ENCODE peak calls at places on chromosome 1, in ten cellular contexts. One of them, this sample, is unnamed.
A peak's percentile ranks its signal among the peaks of the same experiment; 100 is the strongest.

GRCh38 chr1:14930224-14930965 is 223.2 kb upstream of the TMEM51 start:
- DNase-seq in choroid plexus epithelial cell: no peak
- DNase-seq in stromal cell of bone marrow: no peak
- DNase-seq in foreskin fibroblast: no peak
- DNase-seq in M059J: no peak
- DNase-seq in HL-60: no peak
- DNase-seq in Daoy: no peak
- DNase-seq in tibial artery: no peak
- DNase-seq in T-cell: no peak
- DNase-seq in ascending aorta: no peak
- DNase-seq in this sample: no peak

GRCh38 chr1:208030320-208031091 is 119.6 kb upstream of the CD34 start:
- DNase-seq in HL-60: no peak
- DNase-seq in M059J: peak; percentile 22
- DNase-seq in tibial artery: no peak
- DNase-seq in stromal cell of bone marrow: no peak
- DNase-seq in T-cell: no peak
- DNase-seq in ascending aorta: no peak
- DNase-seq in choroid plexus epithelial cell: no peak
- DNase-seq in Daoy: no peak
- DNase-seq in foreskin fibroblast: no peak
- DNase-seq in this sample: no peak

GRCh38 chr1:212562771-212563170 is 45.8 kb upstream of the ATF3 start:
- DNase-seq in stromal cell of bone marrow: no peak
- DNase-seq in tibial artery: no peak
- DNase-seq in choroid plexus epithelial cell: no peak
- DNase-seq in foreskin fibroblast: no peak
- DNase-seq in Daoy: no peak
- DNase-seq in M059J: no peak
- DNase-seq in T-cell: no peak
- DNase-seq in ascending aorta: no peak
- DNase-seq in HL-60: no peak
- DNase-seq in this sample: no peak

GRCh38 chr1:174519845-174520244 is 72.1 kb downstream of the GPR52 start:
- DNase-seq in choroid plexus epithelial cell: no peak
- DNase-seq in Daoy: no peak
- DNase-seq in HL-60: no peak
- DNase-seq in M059J: no peak
- DNase-seq in stromal cell of bone marrow: no peak
- DNase-seq in tibial artery: no peak
- DNase-seq in T-cell: no peak
- DNase-seq in ascending aorta: no peak
- DNase-seq in foreskin fibroblast: no peak
- DNase-seq in this sample: no peak

GRCh38 chr1:119000371-119001180 is 12.4 kb upstream of the TBX15 start:
- DNase-seq in T-cell: no peak
- DNase-seq in M059J: no peak
- DNase-seq in choroid plexus epithelial cell: peak; percentile 38
- DNase-seq in stromal cell of bone marrow: no peak
- DNase-seq in foreskin fibroblast: no peak
- DNase-seq in HL-60: no peak
- DNase-seq in tibial artery: no peak
- DNase-seq in Daoy: no peak
- DNase-seq in ascending aorta: no peak
- DNase-seq in this sample: no peak

GRCh38 chr1:117609471-117609911 is 3.6 kb downstream of the TENT5C start:
- DNase-seq in Daoy: no peak
- DNase-seq in ascending aorta: peak; percentile 73
- DNase-seq in M059J: peak; percentile 10
- DNase-seq in stromal cell of bone marrow: no peak
- DNase-seq in HL-60: no peak
- DNase-seq in tibial artery: peak; percentile 70
- DNase-seq in T-cell: no peak
- DNase-seq in choroid plexus epithelial cell: no peak
- DNase-seq in foreskin fibroblast: no peak
- DNase-seq in this sample: no peak

GRCh38 chr1:115642168-115643072 is 650 bp downstream of the VANGL1 start:
- DNase-seq in foreskin fibroblast: peak; percentile 26
- DNase-seq in M059J: peak; percentile 78
- DNase-seq in T-cell: no peak
- DNase-seq in choroid plexus epithelial cell: peak; percentile 48
- DNase-seq in ascending aorta: no peak
- DNase-seq in Daoy: peak; percentile 77
- DNase-seq in HL-60: peak; percentile 29
- DNase-seq in tibial artery: peak; percentile 26
- DNase-seq in stromal cell of bone marrow: no peak
- DNase-seq in this sample: no peak

GRCh38 chr1:231958448-231958847 is 331.9 kb downstream of the DISC1 start:
- DNase-seq in choroid plexus epithelial cell: no peak
- DNase-seq in tibial artery: no peak
- DNase-seq in ascending aorta: no peak
- DNase-seq in M059J: no peak
- DNase-seq in stromal cell of bone marrow: peak; percentile 29
- DNase-seq in foreskin fibroblast: peak; percentile 76
- DNase-seq in Daoy: no peak
- DNase-seq in T-cell: no peak
- DNase-seq in HL-60: no peak
- DNase-seq in this sample: no peak

GRCh38 chr1:235442788-235443429 is 61.3 kb downstream of the B3GALNT2 start:
- DNase-seq in ascending aorta: no peak
- DNase-seq in foreskin fibroblast: peak; percentile 53
- DNase-seq in Daoy: peak; percentile 46
- DNase-seq in choroid plexus epithelial cell: peak; percentile 79
- DNase-seq in HL-60: no peak
- DNase-seq in stromal cell of bone marrow: peak; percentile 61
- DNase-seq in tibial artery: no peak
- DNase-seq in M059J: peak; percentile 82
- DNase-seq in T-cell: no peak
- DNase-seq in this sample: no peak

GRCh38 chr1:220681220-220681847 is 8.8 kb upstream of the C1orf115 start:
- DNase-seq in choroid plexus epithelial cell: peak; percentile 14
- DNase-seq in HL-60: no peak
- DNase-seq in M059J: peak; percentile 18
- DNase-seq in T-cell: no peak
- DNase-seq in stromal cell of bone marrow: no peak
- DNase-seq in tibial artery: no peak
- DNase-seq in Daoy: no peak
- DNase-seq in foreskin fibroblast: no peak
- DNase-seq in ascending aorta: no peak
- DNase-seq in this sample: no peak

GRCh38 chr1:950268-950667 is 8.8 kb downstream of the NOC2L start:
- DNase-seq in ascending aorta: no peak
- DNase-seq in M059J: no peak
- DNase-seq in Daoy: no peak
- DNase-seq in foreskin fibroblast: no peak
- DNase-seq in T-cell: no peak
- DNase-seq in HL-60: no peak
- DNase-seq in tibial artery: no peak
- DNase-seq in choroid plexus epithelial cell: no peak
- DNase-seq in stromal cell of bone marrow: no peak
- DNase-seq in this sample: no peak

GRCh38 chr1:204341380-204341779 is 18.3 kb downstream of the PLEKHA6 start:
- DNase-seq in Daoy: no peak
- DNase-seq in tibial artery: no peak
- DNase-seq in foreskin fibroblast: peak; percentile 47
- DNase-seq in ascending aorta: no peak
- DNase-seq in stromal cell of bone marrow: no peak
- DNase-seq in T-cell: no peak
- DNase-seq in choroid plexus epithelial cell: peak; percentile 67
- DNase-seq in M059J: peak; percentile 64
- DNase-seq in HL-60: no peak
- DNase-seq in this sample: no peak

GRCh38 chr1:10734900-10735602 is 61.4 kb downstream of the CASZ1 start:
- DNase-seq in foreskin fibroblast: no peak
- DNase-seq in choroid plexus epithelial cell: no peak
- DNase-seq in M059J: no peak
- DNase-seq in ascending aorta: no peak
- DNase-seq in stromal cell of bone marrow: no peak
- DNase-seq in tibial artery: no peak
- DNase-seq in T-cell: no peak
- DNase-seq in HL-60: no peak
- DNase-seq in Daoy: no peak
- DNase-seq in this sample: no peak

GRCh38 chr1:4379451-4380175 is 274.8 kb upstream of the AJAP1 start:
- DNase-seq in stromal cell of bone marrow: no peak
- DNase-seq in foreskin fibroblast: no peak
- DNase-seq in tibial artery: no peak
- DNase-seq in M059J: peak; percentile 35
- DNase-seq in HL-60: no peak
- DNase-seq in ascending aorta: no peak
- DNase-seq in Daoy: no peak
- DNase-seq in T-cell: no peak
- DNase-seq in choroid plexus epithelial cell: peak; percentile 70
- DNase-seq in this sample: no peak

GRCh38 chr1:112727716-112728115 is 12.6 kb upstream of the PPM1J start:
- DNase-seq in foreskin fibroblast: no peak
- DNase-seq in M059J: peak; percentile 58
- DNase-seq in Daoy: no peak
- DNase-seq in tibial artery: no peak
- DNase-seq in HL-60: no peak
- DNase-seq in T-cell: no peak
- DNase-seq in ascending aorta: no peak
- DNase-seq in choroid plexus epithelial cell: no peak
- DNase-seq in stromal cell of bone marrow: no peak
- DNase-seq in this sample: no peak

GRCh38 chr1:23930861-23931471 is 17.8 kb upstream of the CNR2 start:
- DNase-seq in stromal cell of bone marrow: peak; percentile 43
- DNase-seq in ascending aorta: peak; percentile 75
- DNase-seq in T-cell: no peak
- DNase-seq in foreskin fibroblast: peak; percentile 33
- DNase-seq in HL-60: no peak
- DNase-seq in tibial artery: no peak
- DNase-seq in M059J: peak; percentile 39
- DNase-seq in choroid plexus epithelial cell: peak; percentile 81
- DNase-seq in Daoy: no peak
- DNase-seq in this sample: no peak

GRCh38 chr1:53643061-53643880 is 95.7 kb downstream of the GLIS1 start:
- DNase-seq in M059J: no peak
- DNase-seq in tibial artery: peak; percentile 2
- DNase-seq in Daoy: no peak
- DNase-seq in HL-60: no peak
- DNase-seq in stromal cell of bone marrow: no peak
- DNase-seq in T-cell: no peak
- DNase-seq in ascending aorta: peak; percentile 33
- DNase-seq in foreskin fibroblast: no peak
- DNase-seq in choroid plexus epithelial cell: no peak
- DNase-seq in this sample: no peak

GRCh38 chr1:59391216-59392179 is 94.6 kb downstream of the FGGY start:
- DNase-seq in choroid plexus epithelial cell: no peak
- DNase-seq in M059J: no peak
- DNase-seq in foreskin fibroblast: no peak
- DNase-seq in T-cell: no peak
- DNase-seq in ascending aorta: no peak
- DNase-seq in Daoy: no peak
- DNase-seq in HL-60: no peak
- DNase-seq in stromal cell of bone marrow: no peak
- DNase-seq in tibial artery: no peak
- DNase-seq in this sample: no peak

GRCh38 chr1:183553769-183554168 is 36.5 kb downstream of the NCF2 start:
- DNase-seq in choroid plexus epithelial cell: no peak
- DNase-seq in stromal cell of bone marrow: no peak
- DNase-seq in T-cell: no peak
- DNase-seq in HL-60: no peak
- DNase-seq in tibial artery: no peak
- DNase-seq in Daoy: no peak
- DNase-seq in foreskin fibroblast: no peak
- DNase-seq in M059J: no peak
- DNase-seq in ascending aorta: no peak
- DNase-seq in this sample: no peak

GRCh38 chr1:170664283-170664827 is 424 bp downstream of the PRRX1 start:
- DNase-seq in T-cell: no peak
- DNase-seq in Daoy: no peak
- DNase-seq in tibial artery: no peak
- DNase-seq in stromal cell of bone marrow: no peak
- DNase-seq in choroid plexus epithelial cell: no peak
- DNase-seq in ascending aorta: no peak
- DNase-seq in foreskin fibroblast: no peak
- DNase-seq in M059J: peak; percentile 40
- DNase-seq in HL-60: no peak
- DNase-seq in this sample: no peak

This sample was measured in SIG-M5.